ENCODE peak calls at places on chromosomes 6 and 20, in eight cellular contexts. S, J, Y, O, X, Q, Z and A are unnamed samples. For H3K4me1, the result is how much of the 10 kb centered on the place peaks cover.

GRCh38 chr6:117449549-117450439 is 24.1 kb upstream of the ROS1 start:
- DNase-seq in S (peak), J (no peak), Y (peak), O (no peak), X (no peak), Q (no peak), Z (peak), A (peak)

GRCh38 chr6:113690255-113690956 is 166.7 kb upstream of the MARCKS start:
- DNase-seq in S (peak), J (no peak), Y (peak), O (no peak), X (no peak), Q (no peak), Z (no peak), A (no peak)

GRCh38 chr20:19757487-19757972 is 528 bp upstream of the RIN2 start:
- DNase-seq in S (peak), J (peak), Y (peak), O (peak), X (peak), Q (peak), Z (peak), A (peak)

GRCh38 chr20:14622796-14623195 is 285.4 kb upstream of the FLRT3 start:
- DNase-seq in S (no peak), J (no peak), Y (peak), O (no peak), X (no peak), Q (no peak), Z (no peak), A (no peak)

GRCh38 chr6:23985015-23985414 is 141.0 kb upstream of the NRSN1 start:
- DNase-seq in S (no peak), J (no peak), Y (no peak), O (no peak), X (no peak), Q (no peak), Z (no peak), A (no peak)

GRCh38 chr20:26169506-26169905 is 472.9 kb upstream of the ZNF337 start:
- DNase-seq in S (no peak), J (no peak), Y (peak), O (no peak), X (no peak), Q (no peak), Z (no peak), A (no peak)

GRCh38 chr6:114260810-114261209 is 82.0 kb downstream of the HS3ST5 start:
- DNase-seq in S (no peak), J (no peak), Y (no peak), O (no peak), X (no peak), Q (no peak), Z (no peak), A (no peak)

GRCh38 chr6:14743465-14744211 is 502.2 kb upstream of the JARID2 start:
- DNase-seq in S (no peak), J (no peak), Y (peak), O (peak), X (peak), Q (peak), Z (peak), A (no peak)

GRCh38 chr6:134414793-134415192 is 96.9 kb upstream of the SGK1 start:
- DNase-seq in S (no peak), J (no peak), Y (no peak), O (no peak), X (no peak), Q (no peak), Z (no peak), A (no peak)

GRCh38 chr6:169838291-169839028 is 87.0 kb downstream of the ERMARD start:
- DNase-seq in S (no peak), J (no peak), Y (no peak), O (no peak), X (no peak), Q (no peak), Z (no peak), A (peak)

GRCh38 chr6:106974999-106975698 is 620 bp upstream of the CD24 start:
- DNase-seq in S (peak), J (peak), Y (peak), O (peak), X (peak), Q (peak), Z (peak), A (peak)

GRCh38 chr6:154356690-154357089 is at the start of gene IPCEF1:
- DNase-seq in S (no peak), J (no peak), Y (no peak), O (no peak), X (no peak), Q (no peak), Z (no peak), A (no peak)

GRCh38 chr6:112877134-112878100 is 530.3 kb downstream of the RFPL4B start:
- DNase-seq in S (no peak), J (no peak), Y (peak), O (no peak), X (no peak), Q (no peak), Z (no peak), A (no peak)

GRCh38 chr6:25166955-25167753 is 112.0 kb upstream of the CARMIL1 start:
- DNase-seq in S (peak), J (no peak), Y (no peak), O (no peak), X (no peak), Q (no peak), Z (no peak), A (no peak)

GRCh38 chr20:51388227-51388626 is 154.3 kb downstream of the NFATC2 start:
- DNase-seq in S (no peak), J (no peak), Y (no peak), O (no peak), X (no peak), Q (no peak), Z (no peak), A (no peak)

GRCh38 chr6:151722342-151722741 is 85.1 kb upstream of the ESR1 start:
- DNase-seq in S (no peak), J (no peak), Y (no peak), O (no peak), X (no peak), Q (no peak), Z (no peak), A (no peak)

GRCh38 chr6:30761791-30762429 is 17.6 kb upstream of the IER3 start:
- DNase-seq in S (no peak), J (no peak), Y (no peak), O (no peak), X (no peak), Q (no peak), Z (no peak), A (no peak)

GRCh38 chr6:135233676-135234491 is 52.8 kb downstream of the MYB start:
- DNase-seq in S (peak), J (no peak), Y (peak), O (no peak), X (no peak), Q (no peak), Z (no peak), A (no peak)

GRCh38 chr6:45714795-45715507 is 300.7 kb downstream of the CLIC5 start:
- DNase-seq in S (peak), J (no peak), Y (peak), O (no peak), X (no peak), Q (no peak), Z (peak), A (peak)

GRCh38 chr20:48377940-48378339 is 449.9 kb downstream of the PREX1 start:
- DNase-seq in S (no peak), J (no peak), Y (no peak), O (no peak), X (no peak), Q (no peak), Z (no peak), A (no peak)

GRCh38 chr20:37992802-37993538 is 40.3 kb downstream of the TTI1 start:
- DNase-seq in S (peak), J (peak), Y (peak), O (peak), X (peak), Q (no peak), Z (peak), A (peak)

GRCh38 chr20:22918286-22918983 is 116.7 kb upstream of the SSTR4 start:
- DNase-seq in S (no peak), J (no peak), Y (peak), O (no peak), X (no peak), Q (no peak), Z (no peak), A (no peak)

GRCh38 chr6:102405860-102406259 is 1012.4 kb downstream of the GRIK2 start:
- DNase-seq in S (no peak), J (no peak), Y (no peak), O (no peak), X (no peak), Q (no peak), Z (no peak), A (no peak)

GRCh38 chr6:92864966-92865555 is 554.3 kb downstream of the EPHA7 start:
- DNase-seq in S (peak), J (no peak), Y (no peak), O (no peak), X (no peak), Q (no peak), Z (no peak), A (no peak)

GRCh38 chr20:19549896-19550295 is 208.2 kb upstream of the RIN2 start:
- DNase-seq in S (no peak), J (no peak), Y (no peak), O (no peak), X (no peak), Q (no peak), Z (no peak), A (no peak)

GRCh38 chr20:9241232-9241692 is 172.4 kb downstream of the PLCB4 start:
- DNase-seq in S (no peak), J (no peak), Y (peak), O (no peak), X (no peak), Q (no peak), Z (no peak), A (no peak)

GRCh38 chr6:6790891-6791290 is 202.4 kb downstream of the LY86 start:
- DNase-seq in S (no peak), J (no peak), Y (no peak), O (no peak), X (no peak), Q (no peak), Z (no peak), A (no peak)

GRCh38 chr6:32668226-32668747 is 1.8 kb upstream of the HLA-DQB1 start:
- DNase-seq in S (peak), J (no peak), Y (peak), O (no peak), X (peak), Q (peak), Z (peak), A (peak)

GRCh38 chr6:34284563-34285545 is 36.0 kb upstream of the SMIM29 start:
- DNase-seq in S (no peak), J (peak), Y (peak), O (peak), X (peak), Q (peak), Z (peak), A (peak)

GRCh38 chr6:103838457-103838856 is 1021.3 kb downstream of the HACE1 start:
- DNase-seq in S (no peak), J (no peak), Y (no peak), O (no peak), X (no peak), Q (no peak), Z (no peak), A (no peak)

GRCh38 chr6:16333580-16333979 is 95.2 kb downstream of the GMPR start:
- DNase-seq in S (no peak), J (no peak), Y (peak), O (no peak), X (no peak), Q (no peak), Z (no peak), A (no peak)

GRCh38 chr6:114227944-114228343 is 114.9 kb downstream of the HS3ST5 start:
- DNase-seq in S (no peak), J (no peak), Y (no peak), O (no peak), X (no peak), Q (no peak), Z (no peak), A (no peak)

GRCh38 chr20:63890201-63890576 is 4.7 kb upstream of the DNAJC5 start:
- DNase-seq in S (no peak), J (no peak), Y (peak), O (no peak), X (no peak), Q (no peak), Z (no peak), A (no peak)

GRCh38 chr20:57946559-57947315 is 236.9 kb upstream of the PMEPA1 start:
- DNase-seq in S (no peak), J (no peak), Y (no peak), O (no peak), X (no peak), Q (no peak), Z (no peak), A (no peak)

GRCh38 chr20:4713401-4713800 is 8.3 kb upstream of the PRND start:
- DNase-seq in S (no peak), J (no peak), Y (no peak), O (no peak), X (no peak), Q (no peak), Z (no peak), A (no peak)

GRCh38 chr20:7856756-7857155 is 83.5 kb downstream of the HAO1 start:
- DNase-seq in S (no peak), J (no peak), Y (peak), O (no peak), X (no peak), Q (no peak), Z (no peak), A (no peak)

GRCh38 chr6:37139223-37139962 is 30.6 kb upstream of the PIM1 start:
- DNase-seq in S (no peak), J (no peak), Y (peak), O (no peak), X (no peak), Q (no peak), Z (no peak), A (no peak)

GRCh38 chr6:37141291-37142046 is 28.5 kb upstream of the PIM1 start:
- DNase-seq in S (peak), J (no peak), Y (peak), O (no peak), X (no peak), Q (no peak), Z (no peak), A (no peak)

GRCh38 chr6:37142047-37142614 is 27.8 kb upstream of the PIM1 start:
- DNase-seq in S (no peak), J (no peak), Y (peak), O (no peak), X (no peak), Q (no peak), Z (no peak), A (no peak)

GRCh38 chr6:37137881-37138568 is 31.9 kb upstream of the PIM1 start:
- DNase-seq in S (no peak), J (no peak), Y (peak), O (no peak), X (no peak), Q (no peak), Z (no peak), A (no peak)

GRCh38 chr6:37140145-37140544 is 29.8 kb upstream of the PIM1 start:
- DNase-seq in S (no peak), J (no peak), Y (no peak), O (no peak), X (no peak), Q (no peak), Z (no peak), A (no peak)
- H3K27ac ChIP-seq in S (no peak), J (no peak), Y (no peak), O (no peak), X (no peak), Q (no peak), Z (no peak), A (no peak)

DNA sequence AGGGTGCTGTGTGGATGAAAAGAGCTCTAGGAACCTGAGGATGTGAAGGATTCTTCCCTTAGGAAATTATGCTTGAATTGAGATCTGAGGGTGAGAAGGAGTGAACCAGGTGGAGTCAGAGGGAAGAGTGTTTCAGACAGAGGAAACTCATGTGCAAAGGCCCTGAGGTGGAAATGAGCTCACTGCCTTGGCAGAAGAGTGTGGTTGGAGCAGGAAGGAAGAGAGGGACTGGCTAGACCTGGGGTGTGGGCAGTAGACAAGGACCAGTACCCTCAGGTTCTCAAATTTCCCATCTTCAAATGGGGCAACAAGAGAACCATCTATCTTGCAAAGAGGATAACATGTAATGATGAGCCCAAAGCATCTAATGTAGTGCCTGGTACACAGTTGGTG is 24.0 kb upstream of the GTSF1L start:
- DNase-seq in S (no peak), J (no peak), Y (no peak), O (no peak), X (no peak), Q (no peak), Z (no peak), A (no peak)
- H3K4me1 ChIP-seq in S (under half), J (under half), Y (under half), O (under half), X (under half), Q (under half), Z (under half), A (under half)

DNA sequence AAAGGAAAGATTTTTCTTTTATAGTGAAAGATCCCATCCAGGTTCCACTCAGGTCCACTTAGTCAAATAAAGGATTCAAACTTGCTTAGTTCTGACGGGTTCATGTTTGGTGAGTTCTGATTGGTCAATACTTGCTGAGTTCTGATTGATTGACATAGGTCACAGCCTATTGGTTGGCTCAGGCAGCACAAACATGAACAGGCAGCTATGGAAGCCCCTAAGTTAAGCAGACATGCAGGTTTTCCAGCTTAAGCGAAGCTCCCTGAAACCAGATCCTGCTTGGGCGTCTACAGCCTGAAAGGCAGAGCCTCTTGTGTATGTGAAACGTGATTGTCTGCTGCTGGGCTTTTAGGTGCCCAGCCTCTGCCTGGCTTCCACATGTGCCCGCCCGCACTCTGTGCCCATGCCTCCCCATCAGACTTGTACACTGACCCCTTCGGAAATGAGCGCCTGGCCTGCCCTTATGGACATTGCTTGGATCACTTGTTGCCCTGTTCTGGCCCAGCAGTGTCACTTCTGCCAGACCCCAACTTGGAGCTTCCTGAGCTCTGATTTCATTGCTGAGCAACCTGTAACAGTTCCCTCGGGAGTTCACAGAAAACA is 45.4 kb upstream of the ECI2 start:
- DNase-seq in S (no peak), J (no peak), Y (peak), O (no peak), X (no peak), Q (no peak), Z (no peak), A (no peak)
- H3K27ac ChIP-seq in S (no peak), J (no peak), Y (no peak), O (no peak), X (no peak), Q (no peak), Z (no peak), A (no peak)

GRCh38 chr6:13535306-13535705 is 39.1 kb upstream of the SIRT5 start:
- DNase-seq in S (no peak), J (no peak), Y (no peak), O (no peak), X (no peak), Q (no peak), Z (no peak), A (no peak)
- H3K4me1 ChIP-seq in S (under half), J (under half), Y (under half), O (under half), X (under half), Q (under half), Z (under half), A (under half)

GRCh38 chr20:43974665-43975064 is 60.0 kb downstream of the TOX2 start:
- DNase-seq in S (no peak), J (no peak), Y (no peak), O (no peak), X (no peak), Q (no peak), Z (no peak), A (no peak)
- H3K27ac ChIP-seq in S (no peak), J (no peak), Y (no peak), O (no peak), X (no peak), Q (no peak), Z (no peak), A (no peak)